ENCODE peak calls at places on chromosomes 3 and 15, in four cellular contexts. J is myocyte, D is left ventricle myocardium inferior, C is smooth muscle cell of the brain vasculature. M is an unnamed sample.

GRCh38 chr3:38371541-38372213 is 25.1 kb downstream of the XYLB start:
- DNase-seq in J (peak), D (no peak), C (no peak), M (no peak)

GRCh38 chr3:133676336-133677118 is 14.8 kb upstream of the TOPBP1 start:
- DNase-seq in J (no peak), D (no peak), C (no peak), M (no peak)

GRCh38 chr3:56860351-56860750 is 58.6 kb upstream of the ARHGEF3 start:
- DNase-seq in J (no peak), D (no peak), C (no peak), M (no peak)

GRCh38 chr15:42056934-42057743 is 36.3 kb upstream of the PLA2G4E start:
- DNase-seq in J (peak), D (peak), C (peak), M (no peak)

GRCh38 chr15:70362911-70363310 is 265.2 kb upstream of the TLE3 start:
- DNase-seq in J (peak), D (no peak), C (no peak), M (no peak)

GRCh38 chr3:71152892-71153265 is 430.6 kb downstream of the FOXP1 start:
- DNase-seq in J (no peak), D (no peak), C (no peak), M (no peak)

GRCh38 chr3:150497956-150498355 is 48.3 kb downstream of the SERP1 start:
- DNase-seq in J (no peak), D (no peak), C (no peak), M (no peak)

GRCh38 chr3:195196266-195196665 is 74.7 kb downstream of the XXYLT1 start:
- DNase-seq in J (no peak), D (no peak), C (no peak), M (no peak)

GRCh38 chr3:153087595-153088566 is 74.1 kb upstream of the RAP2B start:
- DNase-seq in J (peak), D (peak), C (no peak), M (no peak)

GRCh38 chr3:175558261-175558660 is 699.1 kb downstream of the NAALADL2 start:
- DNase-seq in J (no peak), D (no peak), C (no peak), M (no peak)

GRCh38 chr15:76448755-76449154 is 112.2 kb downstream of the ISL2 start:
- DNase-seq in J (no peak), D (no peak), C (no peak), M (no peak)

GRCh38 chr15:65833501-65834220 is 35.6 kb upstream of the RAB11A start:
- DNase-seq in J (peak), D (no peak), C (no peak), M (no peak)

GRCh38 chr15:63846022-63846544 is 12.3 kb upstream of the HERC1 start:
- DNase-seq in J (no peak), D (no peak), C (no peak), M (no peak)

GRCh38 chr3:152621006-152621868 is 213.7 kb upstream of the P2RY1 start:
- DNase-seq in J (no peak), D (no peak), C (no peak), M (no peak)

GRCh38 chr3:136078421-136079364 is 113.2 kb downstream of the PPP2R3A start:
- DNase-seq in J (peak), D (no peak), C (no peak), M (peak)

GRCh38 chr3:16916840-16917239 is 32.1 kb downstream of the PLCL2 start:
- DNase-seq in J (no peak), D (no peak), C (no peak), M (no peak)

GRCh38 chr3:156687023-156687422 is 12.6 kb downstream of the TIPARP start:
- DNase-seq in J (no peak), D (no peak), C (no peak), M (no peak)

GRCh38 chr15:81572190-81572589 is 198.2 kb upstream of the TMC3 start:
- DNase-seq in J (no peak), D (no peak), C (no peak), M (no peak)

GRCh38 chr3:146590521-146590920 is 14.6 kb downstream of the PLSCR5 start:
- DNase-seq in J (no peak), D (no peak), C (no peak), M (no peak)

GRCh38 chr15:41928100-41928499 is 34.2 kb upstream of the SPTBN5 start:
- DNase-seq in J (no peak), D (no peak), C (no peak), M (no peak)

GRCh38 chr3:132606085-132606484 is 9.0 kb downstream of the ACKR4 start:
- DNase-seq in J (no peak), D (no peak), C (no peak), M (no peak)

GRCh38 chr15:85778107-85778776 is 16.5 kb downstream of the KLHL25 start:
- DNase-seq in J (no peak), D (no peak), C (no peak), M (no peak)

GRCh38 chr15:69554321-69554961 is 101.8 kb downstream of the RPLP1 start:
- DNase-seq in J (no peak), D (no peak), C (no peak), M (no peak)

GRCh38 chr3:122996038-122996580 is 31.5 kb downstream of the SEMA5B start:
- DNase-seq in J (no peak), D (no peak), C (no peak), M (no peak)

GRCh38 chr15:42012241-42012640 is 8.6 kb downstream of the PLA2G4E start:
- DNase-seq in J (no peak), D (no peak), C (no peak), M (no peak)

GRCh38 chr3:176219970-176220369 is 977.3 kb downstream of the TBL1XR1 start:
- DNase-seq in J (no peak), D (no peak), C (no peak), M (no peak)

GRCh38 chr3:57803647-57804081 is 47.6 kb downstream of the SLMAP start:
- DNase-seq in J (peak), D (no peak), C (peak), M (no peak)

GRCh38 chr3:114093001-114093350 is 36.4 kb downstream of the QTRT2 start:
- DNase-seq in J (no peak), D (no peak), C (no peak), M (no peak)

GRCh38 chr15:88631464-88632028 is 7.3 kb upstream of the ISG20 start:
- DNase-seq in J (no peak), D (no peak), C (no peak), M (no peak)

GRCh38 chr3:10822708-10823515 is 6.9 kb downstream of the SLC6A11 start:
- DNase-seq in J (no peak), D (no peak), C (no peak), M (no peak)

GRCh38 chr3:145807990-145808389 is 353.0 kb downstream of the PLOD2 start:
- DNase-seq in J (peak), D (peak), C (no peak), M (no peak)

GRCh38 chr15:40454904-40455391 is 14.2 kb downstream of the BAHD1 start:
- DNase-seq in J (no peak), D (no peak), C (no peak), M (no peak)

GRCh38 chr3:164095279-164095678 is 983.0 kb downstream of the SI start:
- DNase-seq in J (no peak), D (no peak), C (no peak), M (no peak)

GRCh38 chr15:87753539-87753938 is 503.0 kb downstream of the NTRK3 start:
- DNase-seq in J (no peak), D (no peak), C (no peak), M (no peak)

GRCh38 chr15:99442268-99442897 is 123.4 kb upstream of the MEF2A start:
- DNase-seq in J (peak), D (peak), C (no peak), M (no peak)

GRCh38 chr3:61521229-61521628 is 40.1 kb upstream of the PTPRG start:
- DNase-seq in J (no peak), D (no peak), C (no peak), M (no peak)

GRCh38 chr15:63274427-63274826 is 3.0 kb upstream of the APH1B start:
- DNase-seq in J (no peak), D (no peak), C (no peak), M (peak)

GRCh38 chr3:30438121-30438520 is 168.3 kb upstream of the TGFBR2 start:
- DNase-seq in J (no peak), D (no peak), C (no peak), M (no peak)